ENCODE peak calls at places on chromosome 13, in eight cellular contexts. A, I, U, W, K, C, V and G are unnamed samples.

GRCh38 chr13:52665325-52665724 is 12.7 kb downstream of the SUGT1 start:
- DNase-seq in V (no peak), K (no peak), W (no peak), I (no peak), C (no peak), U (no peak), A (no peak), G (no peak)

GRCh38 chr13:44431150-44431549 is 57.5 kb downstream of the SERP2 start:
- DNase-seq in U (no peak), K (no peak), V (no peak), I (no peak), A (no peak), W (peak; percentile 63), C (no peak), G (no peak)

GRCh38 chr13:107964356-107964755 is 251.0 kb downstream of the LIG4 start:
- DNase-seq in K (no peak), A (no peak), V (no peak), U (no peak), W (no peak), I (no peak), C (no peak), G (no peak)

GRCh38 chr13:75468098-75468497 is 13.9 kb downstream of the TBC1D4 start:
- DNase-seq in A (no peak), V (no peak), U (no peak), K (no peak), I (no peak), W (no peak), C (no peak), G (no peak)

GRCh38 chr13:32314968-32315254 is 252 bp downstream of the ZAR1L start:
- DNase-seq in I (no peak), C (peak; percentile 58), V (peak; percentile 43), A (peak; percentile 83), W (peak; percentile 30), U (no peak), K (peak; percentile 8), G (no peak)

GRCh38 chr13:44132710-44133109 is 240.9 kb upstream of the SERP2 start:
- DNase-seq in K (no peak), A (no peak), U (no peak), C (no peak), V (no peak), I (peak; percentile 87), W (peak; percentile 44), G (peak; percentile 89)

GRCh38 chr13:82766732-82767321 is 1115.4 kb downstream of the SLITRK1 start:
- DNase-seq in V (no peak), I (no peak), C (no peak), K (no peak), U (no peak), W (no peak), A (no peak), G (no peak)

GRCh38 chr13:28658796-28659610 is at the start of gene POMP:
- DNase-seq in U (peak; percentile 91), K (peak; percentile 67), C (peak; percentile 92), I (peak; percentile 97), W (peak; percentile 90), V (peak; percentile 91), A (peak; percentile 95), G (peak; percentile 99)

GRCh38 chr13:34161829-34162544 is 344.0 kb downstream of the RFC3 start:
- DNase-seq in C (no peak), A (no peak), V (no peak), I (no peak), U (no peak), K (no peak), W (no peak), G (no peak)

GRCh38 chr13:75830842-75831241 is 194.7 kb downstream of the LMO7 start:
- DNase-seq in I (no peak), U (no peak), C (no peak), V (no peak), W (no peak), A (no peak), K (no peak), G (no peak)

GRCh38 chr13:73025212-73026012 is 33.4 kb upstream of the KLF5 start:
- DNase-seq in V (no peak), I (no peak), C (no peak), A (no peak), K (no peak), U (no peak), W (no peak), G (no peak)

GRCh38 chr13:45604892-45605291 is 10.6 kb downstream of the ERICH6B start:
- DNase-seq in U (no peak), K (no peak), I (no peak), C (no peak), V (no peak), W (no peak), A (no peak), G (no peak)

GRCh38 chr13:23753523-23753922 is 135.7 kb downstream of the MIPEP start:
- DNase-seq in U (no peak), C (no peak), I (no peak), W (no peak), A (no peak), K (no peak), V (no peak), G (no peak)

GRCh38 chr13:23752111-23753001 is 136.8 kb downstream of the MIPEP start:
- DNase-seq in A (no peak), U (no peak), C (no peak), K (no peak), I (no peak), V (no peak), W (no peak), G (no peak)

GRCh38 chr13:23751195-23751594 is 138.0 kb downstream of the MIPEP start:
- DNase-seq in I (no peak), V (no peak), U (no peak), C (no peak), W (no peak), K (no peak), A (no peak), G (no peak)

GRCh38 chr13:23755040-23755439 is 134.2 kb downstream of the MIPEP start:
- DNase-seq in I (no peak), U (no peak), C (no peak), V (no peak), W (no peak), K (no peak), A (no peak), G (no peak)

DNA sequence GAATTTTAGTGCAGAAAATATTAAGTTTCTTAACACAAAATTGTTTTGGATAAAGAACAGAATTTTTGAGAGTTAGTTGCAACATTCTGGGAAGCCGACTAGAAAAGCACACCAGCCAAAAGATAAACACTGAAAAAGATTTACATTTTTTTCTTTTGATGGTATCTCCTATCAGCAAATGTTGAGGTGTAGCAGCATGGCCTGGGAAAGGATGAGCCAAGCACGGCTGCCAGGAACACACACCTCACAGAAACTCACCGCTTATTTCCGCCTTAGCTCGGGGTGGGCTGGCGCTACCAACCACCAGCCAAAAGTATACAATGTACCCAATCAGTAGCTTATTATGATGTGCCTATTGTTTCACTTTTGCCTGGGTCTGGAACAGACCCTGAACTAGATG is 134.7 kb downstream of the MIPEP start:
- DNase-seq in U (no peak), I (no peak), K (no peak), W (no peak), V (no peak), C (no peak), A (no peak), G (no peak)
- H3K27ac ChIP-seq in U (no peak overlapping the region), I (peak overlapping the region; percentile 60), K (no peak overlapping the region), W (no peak overlapping the region), V (no peak overlapping the region), C (peak overlapping the region; percentile 15), A (no peak overlapping the region), G (no peak overlapping the region)

GRCh38 chr13:29704648-29705047 is 109.2 kb upstream of the SLC7A1 start:
- DNase-seq in A (no peak), V (no peak), W (no peak), K (no peak), I (no peak), C (no peak), U (no peak), G (no peak)

GRCh38 chr13:29706923-29707322 is 111.4 kb upstream of the SLC7A1 start:
- DNase-seq in I (no peak), C (no peak), K (no peak), U (no peak), W (no peak), V (no peak), A (no peak), G (no peak)

GRCh38 chr13:29702912-29703351 is 107.4 kb upstream of the SLC7A1 start:
- DNase-seq in C (no peak), K (no peak), I (no peak), U (peak; percentile 59), V (no peak), A (no peak), W (no peak), G (no peak)

GRCh38 chr13:29703421-29703820 is 107.9 kb upstream of the SLC7A1 start:
- DNase-seq in K (no peak), I (no peak), A (no peak), W (no peak), V (no peak), C (no peak), U (no peak), G (no peak)

GRCh38 chr13:29707876-29708543 is 112.5 kb upstream of the SLC7A1 start:
- DNase-seq in A (peak; percentile 60), C (no peak), I (no peak), K (peak; percentile 17), W (peak; percentile 69), V (no peak), U (no peak), G (no peak)
- H3K4me1 ChIP-seq in A (no peaks in the 10 kb centered on the region), C (no peaks in the 10 kb centered on the region), I (no peaks in the 10 kb centered on the region), K (no peaks in the 10 kb centered on the region), W (no peaks in the 10 kb centered on the region), V (no peaks in the 10 kb centered on the region), U (no peaks in the 10 kb centered on the region), G (peaks cover 8% of the 10 kb centered on the region)

DNA sequence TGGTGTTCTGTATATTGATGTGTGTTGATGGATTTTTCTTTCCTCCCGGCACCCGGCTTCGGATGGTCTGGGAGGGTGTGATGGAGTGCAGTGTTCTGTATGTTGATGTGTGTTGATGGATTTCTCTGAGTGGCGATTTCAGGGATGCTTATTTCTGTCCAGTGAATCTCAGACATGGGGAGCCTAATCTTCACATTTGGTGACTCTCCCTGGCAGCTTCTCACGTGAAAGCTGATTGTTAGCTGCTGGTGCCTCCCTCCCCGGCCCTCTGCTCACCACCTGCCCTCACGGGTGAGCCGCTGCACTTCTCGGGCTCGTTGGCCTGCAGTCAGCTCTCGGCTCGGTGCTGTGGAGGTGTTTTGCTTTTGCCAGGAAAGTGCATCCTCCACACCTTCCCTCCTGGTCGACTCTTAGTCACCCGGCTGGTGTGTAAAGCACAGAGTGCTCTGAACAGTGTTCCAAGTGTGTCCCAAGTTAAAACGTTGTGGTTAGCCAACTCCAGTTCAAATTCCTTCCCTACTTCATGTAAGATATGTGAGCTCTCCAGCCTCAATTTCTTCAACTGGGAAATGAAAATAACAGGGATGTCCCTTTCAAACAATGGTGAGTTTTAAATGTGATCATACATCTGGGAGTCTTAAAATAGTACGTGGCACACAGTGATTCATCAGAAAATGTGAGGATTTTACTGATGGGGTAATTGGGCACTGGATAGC is 54.6 kb downstream of the ATP11A start:
- DNase-seq in V (no peak), C (no peak), W (no peak), K (no peak), A (no peak), U (no peak), I (peak; percentile 74), G (peak; percentile 63)
- H3K27ac ChIP-seq in V (no peak overlapping the region), C (no peak overlapping the region), W (no peak overlapping the region), K (no peak overlapping the region), A (no peak overlapping the region), U (no peak overlapping the region), I (no peak overlapping the region), G (no peak overlapping the region)

DNA sequence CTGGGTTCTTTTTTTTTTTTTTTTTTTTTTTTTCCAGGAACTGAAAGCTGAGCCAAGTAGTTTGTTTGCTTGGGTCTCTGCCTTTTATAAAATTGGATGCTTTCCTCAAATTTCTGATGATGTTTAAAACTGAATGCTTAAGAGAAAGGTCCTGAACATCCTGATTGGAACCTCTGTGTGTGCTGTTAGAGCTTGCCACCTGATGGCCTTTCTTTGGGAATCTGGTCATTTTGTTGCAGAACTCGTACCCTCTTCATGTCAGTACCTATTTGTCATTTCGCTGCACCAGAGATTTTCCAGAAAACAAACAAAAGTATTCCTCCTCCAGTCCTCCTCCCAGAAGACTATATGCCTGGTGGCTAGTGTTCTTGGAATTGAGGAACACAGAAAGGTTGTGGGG is 81.2 kb upstream of the KLF12 start:
- DNase-seq in C (no peak), V (no peak), K (no peak), I (no peak), U (no peak), A (no peak), W (no peak), G (no peak)
- H3K4me1 ChIP-seq in C (no peaks in the 10 kb centered on the region), V (no peaks in the 10 kb centered on the region), K (peaks cover 2% of the 10 kb centered on the region), I (no peaks in the 10 kb centered on the region), U (no peaks in the 10 kb centered on the region), A (no peaks in the 10 kb centered on the region), W (no peaks in the 10 kb centered on the region), G (no peaks in the 10 kb centered on the region)